ENCODE peak calls at places on chromosome 6, in ten cellular contexts. P is mucosa of gallbladder; O is NCI-H1105 treated with DMSO at 0.1 percent for 48 hours; X is stimulated activated CD4-positive, alpha-beta T cell treated with anti-CD3 and anti-CD28 coated beads, Interleukin-1b, Interleukin-23, amount 100 ng/mL, for 1 hour; F is HEK293T; U is AG04449; V is Karpas-422; C is activated T-cell treated with anti-CD3 and anti-CD28 coated beads, Interleukin-2, amount 50 U/mL, for 4 hours; B is Right ventricle myocardium inferior; G is GM23248. M is an unnamed sample.

GRCh38 chr6:136103763-136104311 is 146.3 kb downstream of the MTFR2 start:
- DNase-seq in P (peak), O (no peak), X (no peak), F (no peak), U (no peak), V (no peak), C (no peak), B (peak), G (peak), M (peak)

GRCh38 chr6:89412071-89413005 is at the start of gene RRAGD:
- DNase-seq in P (peak), O (peak), X (no peak), F (peak), U (no peak), V (peak), C (peak), B (peak), G (peak), M (peak)

GRCh38 chr6:105781905-105782304 is 304.2 kb upstream of the PRDM1 start:
- DNase-seq in P (no peak), O (no peak), X (no peak), F (no peak), U (no peak), V (no peak), C (no peak), B (no peak), G (no peak), M (no peak)

GRCh38 chr6:161411265-161411944 is 137.5 kb upstream of the AGPAT4 start:
- DNase-seq in P (no peak), O (no peak), X (no peak), F (no peak), U (no peak), V (no peak), C (no peak), B (no peak), G (peak), M (no peak)

GRCh38 chr6:16903470-16903869 is 142.2 kb upstream of the ATXN1 start:
- DNase-seq in P (no peak), O (no peak), X (no peak), F (no peak), U (no peak), V (no peak), C (no peak), B (no peak), G (peak), M (no peak)

GRCh38 chr6:352896-353470 is 38.6 kb upstream of the IRF4 start:
- DNase-seq in P (no peak), O (no peak), X (no peak), F (no peak), U (no peak), V (no peak), C (no peak), B (peak), G (no peak), M (no peak)

GRCh38 chr6:139977887-139978332 is 603.5 kb upstream of the CITED2 start:
- DNase-seq in P (no peak), O (no peak), X (no peak), F (no peak), U (no peak), V (no peak), C (no peak), B (no peak), G (peak), M (no peak)

GRCh38 chr6:130827247-130828149 is at the start of gene SMLR1:
- DNase-seq in P (peak), O (no peak), X (no peak), F (no peak), U (no peak), V (no peak), C (no peak), B (no peak), G (no peak), M (no peak)

GRCh38 chr6:72049376-72049775 is 163.0 kb downstream of the RIMS1 start:
- DNase-seq in P (no peak), O (no peak), X (no peak), F (no peak), U (no peak), V (no peak), C (no peak), B (no peak), G (no peak), M (no peak)

GRCh38 chr6:27810768-27811298 is 101.4 kb downstream of the OR2B2 start:
- DNase-seq in P (no peak), O (no peak), X (no peak), F (no peak), U (no peak), V (peak), C (no peak), B (no peak), G (no peak), M (no peak)

M was measured in left ventricle myocardium superior.